ENCODE peak calls at places on chromosomes 13 and 19, in seven cellular contexts. U is mammary epithelial cell, H is GM23338, G is MM.1S, I is fibroblast of lung, Y is keratinocyte, M is neural progenitor cell. R is an unnamed sample.

GRCh38 chr13:108104736-108105135 is 110.6 kb downstream of the LIG4 start:
- DNase-seq in U (no peak), H (no peak), G (no peak), I (no peak), Y (no peak), M (no peak), R (no peak)

GRCh38 chr19:35124098-35125060 is 8.8 kb downstream of the FXYD3 start:
- DNase-seq in U (peak), H (peak), G (peak), I (peak), Y (peak), M (peak), R (peak)

GRCh38 chr19:51356159-51356801 is 9.9 kb downstream of the ETFB start:
- DNase-seq in U (no peak), H (no peak), G (no peak), I (no peak), Y (no peak), M (no peak), R (no peak)

GRCh38 chr19:46944918-46945628 is 74.6 kb upstream of the NPAS1 start:
- DNase-seq in U (no peak), H (peak), G (peak), I (peak), Y (no peak), M (peak), R (peak)

GRCh38 chr13:104389722-104390121 is 1323.5 kb upstream of the SLC10A2 start:
- DNase-seq in U (no peak), H (no peak), G (no peak), I (peak), Y (no peak), M (no peak), R (peak)

GRCh38 chr19:55156202-55157063 is 1.1 kb downstream of the TNNI3 start:
- DNase-seq in U (peak), H (peak), G (no peak), I (peak), Y (no peak), M (peak), R (peak)

GRCh38 chr13:47499358-47500150 is 501.5 kb downstream of the SUCLA2 start:
- DNase-seq in U (peak), H (no peak), G (no peak), I (peak), Y (no peak), M (no peak), R (peak)

GRCh38 chr13:48397744-48398143 is 15.2 kb downstream of the LPAR6 start:
- DNase-seq in U (no peak), H (no peak), G (no peak), I (no peak), Y (no peak), M (no peak), R (no peak)

GRCh38 chr19:4589579-4590410 is 30.3 kb upstream of the SEMA6B start:
- DNase-seq in U (no peak), H (peak), G (peak), I (no peak), Y (no peak), M (peak), R (no peak)

GRCh38 chr13:32409561-32410440 is 18.1 kb downstream of the N4BP2L1 start:
- DNase-seq in U (no peak), H (peak), G (no peak), I (peak), Y (no peak), M (peak), R (no peak)

GRCh38 chr19:33280351-33280921 is 21.9 kb downstream of the CEBPA start:
- DNase-seq in U (no peak), H (no peak), G (no peak), I (no peak), Y (no peak), M (no peak), R (no peak)

GRCh38 chr13:47680752-47681151 is 320.3 kb downstream of the SUCLA2 start:
- DNase-seq in U (peak), H (no peak), G (no peak), I (peak), Y (no peak), M (no peak), R (no peak)

GRCh38 chr13:40779796-40780285 is 8.9 kb upstream of the MRPS31 start:
- DNase-seq in U (peak), H (no peak), G (no peak), I (no peak), Y (no peak), M (no peak), R (no peak)

GRCh38 chr19:53308339-53308811 is 25.2 kb upstream of the ZNF845 start:
- DNase-seq in U (no peak), H (peak), G (no peak), I (no peak), Y (no peak), M (peak), R (peak)

GRCh38 chr13:40672310-40673060 is 6.0 kb upstream of the FOXO1 start:
- DNase-seq in U (peak), H (peak), G (no peak), I (peak), Y (peak), M (no peak), R (peak)

GRCh38 chr13:46077260-46077659 is 24.7 kb upstream of the ZC3H13 start:
- DNase-seq in U (no peak), H (no peak), G (no peak), I (no peak), Y (no peak), M (no peak), R (no peak)

GRCh38 chr19:14412436-14413071 is 6.6 kb downstream of the DDX39A start:
- DNase-seq in U (no peak), H (no peak), G (no peak), I (no peak), Y (no peak), M (no peak), R (no peak)

GRCh38 chr13:39942901-39943273 is 287.4 kb downstream of the COG6 start:
- DNase-seq in U (peak), H (peak), G (peak), I (peak), Y (peak), M (peak), R (peak)

GRCh38 chr19:5621945-5622464 is 571 bp downstream of the SAFB2 start:
- DNase-seq in U (no peak), H (peak), G (peak), I (no peak), Y (no peak), M (peak), R (no peak)

GRCh38 chr19:38304352-38304865 is 358 bp downstream of the C19orf33 start:
- DNase-seq in U (no peak), H (peak), G (no peak), I (no peak), Y (no peak), M (no peak), R (no peak)

GRCh38 chr19:38457690-38458405 is 24.4 kb downstream of the RYR1 start:
- DNase-seq in U (no peak), H (no peak), G (no peak), I (no peak), Y (no peak), M (no peak), R (no peak)

GRCh38 chr13:56352901-56353300 is 787.8 kb upstream of the PRR20A start:
- DNase-seq in U (no peak), H (no peak), G (no peak), I (no peak), Y (no peak), M (no peak), R (no peak)

GRCh38 chr13:31807090-31807541 is 67.8 kb downstream of the RXFP2 start:
- DNase-seq in U (peak), H (no peak), G (no peak), I (peak), Y (peak), M (no peak), R (peak)

GRCh38 chr19:43767818-43768217 is 13.0 kb downstream of the KCNN4 start:
- DNase-seq in U (no peak), H (no peak), G (no peak), I (no peak), Y (no peak), M (no peak), R (no peak)

GRCh38 chr19:47540748-47541147 is 25.9 kb upstream of the NAPA start:
- DNase-seq in U (no peak), H (peak), G (no peak), I (peak), Y (no peak), M (peak), R (no peak)

GRCh38 chr19:48746738-48747575 is at the start of gene IZUMO1:
- DNase-seq in U (no peak), H (peak), G (peak), I (peak), Y (no peak), M (peak), R (peak)

GRCh38 chr19:49553451-49554271 is 25.9 kb downstream of the RCN3 start:
- DNase-seq in U (peak), H (no peak), G (no peak), I (peak), Y (peak), M (no peak), R (no peak)

GRCh38 chr13:96033220-96034015 is 19.8 kb downstream of the UGGT2 start:
- DNase-seq in U (no peak), H (no peak), G (no peak), I (no peak), Y (no peak), M (no peak), R (no peak)

DNA sequence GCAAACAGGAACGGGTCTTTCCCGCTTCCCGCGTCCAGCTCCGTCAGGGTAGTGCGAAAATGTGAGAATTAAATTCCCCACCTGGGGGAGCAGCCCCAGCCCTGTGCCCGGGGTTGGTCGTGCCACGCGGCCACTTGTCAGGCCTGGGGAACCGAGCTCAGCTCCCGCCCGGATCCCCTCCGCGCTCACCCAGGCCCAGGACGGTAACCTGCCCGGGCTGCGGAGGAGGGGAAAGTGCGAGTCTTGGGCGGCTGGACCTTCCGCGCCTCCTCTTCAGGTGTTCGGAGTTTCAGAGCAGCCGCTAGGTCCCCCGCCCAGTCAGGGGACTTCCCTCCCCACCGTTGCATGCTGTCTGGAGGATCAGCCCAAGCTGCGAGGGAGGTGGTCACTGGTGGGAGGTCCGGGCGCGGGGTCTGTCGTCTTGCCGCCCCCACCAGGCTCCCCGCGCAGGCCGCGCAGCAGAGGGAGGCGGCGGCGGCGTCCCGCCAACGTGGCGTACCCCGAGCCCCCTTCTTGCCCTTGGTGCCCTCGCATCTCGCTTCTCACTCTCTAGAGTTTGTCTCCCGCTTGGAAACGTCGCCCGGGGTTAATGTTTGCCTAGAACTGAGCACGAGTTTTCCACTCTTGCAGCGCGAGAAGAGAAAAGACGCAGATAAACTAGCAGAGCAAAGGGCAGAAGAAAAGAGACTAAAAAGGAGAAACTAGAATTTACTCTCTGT is 8.1 kb downstream of the URAD start:
- DNase-seq in U (no peak), H (peak), G (no peak), I (no peak), Y (no peak), M (peak), R (no peak)
- TF ChIP-seq EZH2 in U (peak), H (peak), G (no peak), I (peak), Y (peak), M (peak), R (peak)

GRCh38 chr13:24931450-24932217 is 164.3 kb upstream of the PABPC3 start:
- DNase-seq in U (no peak), H (peak), G (no peak), I (no peak), Y (no peak), M (peak), R (no peak)
- TF ChIP-seq EZH2 in U (peak), H (no peak), G (no peak), I (peak), Y (peak), M (peak), R (peak)

GRCh38 chr19:30226464-30227070 is 145.6 kb upstream of the ZNF536 start:
- DNase-seq in U (no peak), H (peak), G (no peak), I (no peak), Y (no peak), M (peak), R (peak)
- TF ChIP-seq EZH2 in U (no peak), H (peak), G (no peak), I (peak), Y (peak), M (peak), R (no peak)

GRCh38 chr19:1296078-1296477 is 10.4 kb downstream of the EFNA2 start:
- DNase-seq in U (no peak), H (no peak), G (no peak), I (no peak), Y (no peak), M (no peak), R (no peak)

GRCh38 chr19:1295169-1296012 is 9.7 kb downstream of the EFNA2 start:
- DNase-seq in U (no peak), H (peak), G (no peak), I (no peak), Y (no peak), M (peak), R (peak)

GRCh38 chr19:1292419-1293151 is 6.9 kb downstream of the EFNA2 start:
- DNase-seq in U (no peak), H (no peak), G (no peak), I (no peak), Y (no peak), M (no peak), R (no peak)

GRCh38 chr19:1294688-1295087 is 9.0 kb downstream of the EFNA2 start:
- DNase-seq in U (no peak), H (no peak), G (no peak), I (no peak), Y (no peak), M (no peak), R (no peak)

DNA sequence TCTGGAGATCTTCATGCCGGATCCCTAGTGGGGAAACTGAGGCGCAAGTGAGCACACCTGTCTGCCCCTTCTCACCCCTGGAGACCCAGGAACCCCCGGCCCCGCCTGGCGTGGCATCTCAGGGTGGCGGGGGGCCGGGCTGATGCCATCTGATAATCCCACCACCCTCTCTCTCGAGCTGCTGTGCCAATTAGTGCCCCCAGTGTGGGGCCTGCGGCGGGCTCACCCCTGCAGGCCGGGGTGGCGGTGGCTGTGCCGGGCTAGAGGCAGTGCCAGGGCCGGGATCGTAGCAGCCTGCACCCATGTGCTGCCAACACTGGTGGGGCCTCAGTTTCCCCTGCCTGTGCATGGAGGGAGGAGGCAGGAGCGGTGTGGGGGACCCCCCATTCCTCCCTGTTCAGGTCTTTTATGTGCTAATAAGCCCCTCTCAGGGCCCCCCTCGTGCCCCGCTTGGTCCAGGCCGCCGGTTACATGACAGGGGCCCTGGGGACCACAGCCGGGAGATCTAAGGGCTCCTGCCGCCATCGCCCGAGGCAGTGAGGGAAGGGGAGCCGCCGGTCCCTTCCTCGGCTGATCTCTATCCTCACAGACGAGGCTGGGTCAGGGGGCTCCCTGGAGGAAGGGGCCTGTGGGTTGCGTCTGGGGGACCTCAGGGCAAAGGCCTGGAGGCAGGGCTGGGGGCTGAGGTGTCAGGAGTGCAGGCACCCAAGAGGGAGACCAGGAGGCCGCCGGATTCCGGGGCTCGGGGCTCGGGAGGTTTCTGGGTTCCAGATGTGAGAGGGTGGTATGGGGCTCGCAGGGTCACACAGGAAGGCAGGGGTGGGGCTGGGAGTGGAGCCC is 8.3 kb downstream of the EFNA2 start:
- DNase-seq in U (no peak), H (no peak), G (no peak), I (no peak), Y (no peak), M (no peak), R (no peak)
- TF ChIP-seq EZH2 in U (no peak), H (no peak), G (no peak), I (no peak), Y (no peak), M (no peak), R (no peak)

GRCh38 chr19:17953316-17953801 is 13.5 kb upstream of the KCNN1 start:
- DNase-seq in U (no peak), H (no peak), G (no peak), I (no peak), Y (no peak), M (no peak), R (no peak)

GRCh38 chr19:17950310-17951150 is 16.4 kb upstream of the KCNN1 start:
- DNase-seq in U (no peak), H (peak), G (no peak), I (no peak), Y (no peak), M (peak), R (peak)

GRCh38 chr19:17951151-17952040 is 15.5 kb upstream of the KCNN1 start:
- DNase-seq in U (no peak), H (no peak), G (no peak), I (no peak), Y (no peak), M (peak), R (no peak)

GRCh38 chr19:17953869-17954268 is 13.0 kb upstream of the KCNN1 start:
- DNase-seq in U (no peak), H (no peak), G (no peak), I (no peak), Y (no peak), M (peak), R (peak)

DNA sequence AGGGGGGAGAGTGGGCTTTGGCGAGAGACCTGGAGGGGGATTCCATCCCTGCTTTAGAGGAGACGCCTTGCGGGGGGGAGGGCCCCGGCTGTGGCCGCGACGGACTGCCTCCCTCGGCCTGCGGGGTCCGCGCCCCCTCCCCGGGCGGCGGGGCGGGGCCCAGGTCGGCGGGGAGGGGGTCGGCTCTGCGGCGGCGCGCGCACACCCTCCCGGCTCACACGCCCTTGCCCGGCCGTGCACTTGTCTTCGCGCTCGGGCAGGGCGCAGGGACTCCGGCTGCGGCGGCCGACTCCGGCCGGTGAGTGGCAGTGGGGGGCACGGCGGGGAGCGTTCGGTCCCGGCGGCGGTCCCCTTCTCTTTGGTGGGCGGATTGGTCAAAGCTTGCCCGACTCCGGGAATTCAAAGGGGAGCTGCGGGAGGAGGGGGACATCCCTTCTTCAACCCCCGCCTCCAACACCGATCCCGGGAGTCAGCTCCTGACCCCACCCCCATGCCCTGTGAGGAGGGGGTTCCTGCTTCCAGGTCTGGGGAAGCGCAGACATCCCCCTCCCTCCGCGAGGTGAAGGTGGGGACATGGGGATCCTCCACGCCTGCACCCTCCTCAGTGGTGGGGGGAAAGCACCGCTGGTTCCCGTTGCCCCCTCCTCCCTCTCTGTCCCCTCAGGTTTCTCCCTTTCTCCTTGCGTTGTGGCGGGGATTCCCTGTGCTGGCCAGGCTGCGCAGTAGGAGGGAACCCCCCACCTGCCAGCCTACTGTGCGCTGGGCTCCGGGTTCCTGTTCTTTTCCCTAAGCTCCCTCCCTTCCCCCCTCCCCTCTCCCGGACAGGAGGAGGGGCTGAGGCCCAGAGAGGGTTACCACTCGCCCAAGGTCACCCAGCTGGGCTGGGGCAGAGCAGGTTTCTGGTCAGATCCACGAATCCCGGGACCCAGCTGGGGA is 14.6 kb upstream of the KCNN1 start:
- DNase-seq in U (no peak), H (peak), G (no peak), I (no peak), Y (no peak), M (peak), R (no peak)
- TF ChIP-seq EZH2 in U (peak), H (no peak), G (no peak), I (peak), Y (peak), M (peak), R (no peak)